ENCODE peak calls at places on chromosomes 13 and 19, in four cellular contexts. Y, X, R and Z are unnamed samples.

GRCh38 chr19:15175609-15176008 is 25.2 kb downstream of the NOTCH3 start:
- DNase-seq in R (no peak), Y (no peak), X (no peak), Z (no peak)

GRCh38 chr13:25771208-25771607 is 280.6 kb downstream of the SHISA2 start:
- DNase-seq in X (no peak), R (no peak), Y (peak; percentile 65), Z (no peak)

GRCh38 chr19:5123646-5124045 is 154.7 kb downstream of the KDM4B start:
- DNase-seq in Y (no peak), R (no peak), X (no peak), Z (no peak)

GRCh38 chr19:32662186-32662585 is 12.8 kb downstream of the ANKRD27 start:
- DNase-seq in Y (no peak), R (no peak), X (no peak), Z (no peak)

GRCh38 chr19:18612772-18613588 is at the start of gene TMEM59L:
- DNase-seq in X (no peak), R (no peak), Y (peak; percentile 36), Z (peak; percentile 36)

GRCh38 chr13:33202644-33203169 is 82.8 kb downstream of the STARD13 start:
- DNase-seq in X (no peak), Y (no peak), R (no peak), Z (no peak)

GRCh38 chr13:60397693-60398437 is 845 bp downstream of the TDRD3 start:
- DNase-seq in R (peak; percentile 56), X (peak; percentile 30), Y (peak; percentile 67), Z (peak; percentile 79)

GRCh38 chr13:40812102-40812501 is 22.7 kb downstream of the SLC25A15 start:
- DNase-seq in R (no peak), X (no peak), Y (no peak), Z (no peak)

GRCh38 chr13:68428292-68428691 is 1198.2 kb upstream of the PCDH9 start:
- DNase-seq in R (no peak), Y (no peak), X (no peak), Z (no peak)

GRCh38 chr19:5677597-5677996 is 2.7 kb downstream of the MICOS13 start:
- DNase-seq in X (no peak), Y (no peak), R (no peak), Z (no peak)

GRCh38 chr19:14015454-14016035 is 9.4 kb upstream of the RFX1 start:
- DNase-seq in R (no peak), X (no peak), Y (no peak), Z (no peak)

GRCh38 chr19:46211201-46211881 is 18.2 kb upstream of the IGFL1 start:
- DNase-seq in X (peak; percentile 37), Y (peak; percentile 15), R (no peak), Z (no peak)

GRCh38 chr19:30116984-30117555 is 175.0 kb downstream of the URI1 start:
- DNase-seq in Y (no peak), X (no peak), R (no peak), Z (no peak)

GRCh38 chr19:14027856-14028450 is at the start of gene RLN3:
- DNase-seq in R (no peak), X (no peak), Y (no peak), Z (no peak)

GRCh38 chr19:7985481-7985911 is 19.9 kb downstream of the ELAVL1 start:
- DNase-seq in Y (no peak), X (no peak), R (no peak), Z (no peak)

GRCh38 chr13:35882722-35883497 is 248.3 kb downstream of the DCLK1 start:
- DNase-seq in Y (peak; percentile 42), X (no peak), R (no peak), Z (no peak)

GRCh38 chr13:44688652-44689051 is 112.5 kb upstream of the TSC22D1 start:
- DNase-seq in X (no peak), R (no peak), Y (no peak), Z (no peak)

GRCh38 chr19:34096020-34096915 is 76.0 kb upstream of the LSM14A start:
- DNase-seq in R (peak; percentile 50), Y (peak; percentile 72), X (peak; percentile 27), Z (peak; percentile 53)

GRCh38 chr13:103099894-103100293 is 33.7 kb upstream of the SLC10A2 start:
- DNase-seq in Y (no peak), X (no peak), R (no peak), Z (no peak)

GRCh38 chr13:47678201-47678963 is 322.7 kb downstream of the SUCLA2 start:
- DNase-seq in Y (no peak), R (no peak), X (no peak), Z (no peak)

GRCh38 chr13:38763446-38764381 is 76.8 kb downstream of the FREM2 start:
- DNase-seq in X (no peak), Y (peak; percentile 80), R (peak; percentile 54), Z (peak; percentile 83)

GRCh38 chr13:23466144-23467002 is 32.9 kb upstream of the SACS start:
- DNase-seq in X (peak; percentile 74), Y (peak; percentile 91), R (peak; percentile 59), Z (no peak)

GRCh38 chr13:106230450-106230849 is 305.0 kb downstream of the EFNB2 start:
- DNase-seq in R (no peak), X (no peak), Y (peak; percentile 56), Z (no peak)

GRCh38 chr13:51737609-51738008 is 66.4 kb downstream of the DHRS12 start:
- DNase-seq in Y (no peak), R (no peak), X (no peak), Z (no peak)

GRCh38 chr13:61777281-61777680 is 361.6 kb upstream of the PCDH20 start:
- DNase-seq in Y (no peak), X (no peak), R (no peak), Z (no peak)

GRCh38 chr19:47742636-47743035 is 2.7 kb upstream of the NOP53 start:
- DNase-seq in X (no peak), R (no peak), Y (no peak), Z (no peak)

GRCh38 chr19:57350877-57351805 is at the start of gene ZNF304:
- DNase-seq in X (peak; percentile 82), R (peak; percentile 88), Y (peak; percentile 96), Z (peak; percentile 95)

GRCh38 chr19:30365121-30365800 is 6.9 kb upstream of the ZNF536 start:
- DNase-seq in R (no peak), X (no peak), Y (no peak), Z (no peak)

GRCh38 chr19:18932216-18932841 is 8.7 kb downstream of the HOMER3 start:
- DNase-seq in X (no peak), Y (peak; percentile 28), R (peak; percentile 97), Z (peak; percentile 90)

GRCh38 chr19:34661357-34661756 is 15.6 kb downstream of the SCGB2B2 start:
- DNase-seq in Y (no peak), R (no peak), X (no peak), Z (no peak)

GRCh38 chr13:98274921-98275487 is 97.9 kb upstream of the RNF113B start:
- DNase-seq in X (no peak), R (no peak), Y (no peak), Z (no peak)

GRCh38 chr19:8238251-8238650 is 29.1 kb downstream of the CERS4 start:
- DNase-seq in R (no peak), X (no peak), Y (no peak), Z (no peak)